ENCODE peak calls at places on chromosomes 7 and 10, in seven cellular contexts. S, G, E, L, T, D and X are unnamed samples.

GRCh38 chr7:71990138-71990462 is 422.0 kb downstream of the CALN1 start:
- DNase-seq in D (no peak), G (no peak), T (no peak), L (no peak), E (no peak), S (no peak), X (no peak)

GRCh38 chr7:116438274-116438673 is 61.3 kb upstream of the CAV2 start:
- DNase-seq in T (no peak), G (peak; percentile 53), S (no peak), D (no peak), E (no peak), L (no peak), X (no peak)

GRCh38 chr10:62464308-62464707 is 90.1 kb downstream of the ZNF365 start:
- DNase-seq in G (peak; percentile 71), T (no peak), D (no peak), S (no peak), L (no peak), E (no peak), X (no peak)

GRCh38 chr10:75432763-75433162 is 1.3 kb downstream of the LRMDA start:
- DNase-seq in S (no peak), E (no peak), D (no peak), G (no peak), L (no peak), T (no peak), X (no peak)

GRCh38 chr7:56033671-56034432 is 17.4 kb downstream of the PSPH start:
- DNase-seq in D (peak; percentile 50), T (peak; percentile 60), L (peak; percentile 37), S (no peak), G (peak; percentile 80), E (no peak), X (no peak)

GRCh38 chr7:27161721-27162547 is 3.4 kb downstream of the HOXA9 start:
- DNase-seq in E (no peak), G (peak; percentile 61), S (peak; percentile 69), D (no peak), L (no peak), T (no peak), X (no peak)

GRCh38 chr7:1169409-1170368 is 9.7 kb upstream of the ZFAND2A start:
- DNase-seq in D (peak; percentile 51), G (peak; percentile 93), L (no peak), S (peak; percentile 89), T (peak; percentile 88), E (peak; percentile 48), X (no peak)

GRCh38 chr10:49512121-49512809 is 26.7 kb downstream of the ERCC6 start:
- DNase-seq in G (peak; percentile 56), T (no peak), D (peak; percentile 54), E (no peak), S (no peak), L (peak; percentile 16), X (no peak)

GRCh38 chr7:220151-220841 is 27.9 kb downstream of the FAM20C start:
- DNase-seq in L (no peak), E (no peak), T (no peak), G (peak; percentile 23), D (no peak), S (no peak), X (no peak)

GRCh38 chr7:30224511-30225031 is 59.8 kb upstream of the ZNRF2 start:
- DNase-seq in S (no peak), E (no peak), D (no peak), T (no peak), G (peak; percentile 90), L (no peak), X (peak; percentile 51)

GRCh38 chr7:136086712-136087111 is 109.6 kb upstream of the MTPN start:
- DNase-seq in S (peak; percentile 68), E (peak; percentile 8), L (peak; percentile 36), D (peak; percentile 8), G (peak; percentile 87), T (no peak), X (peak; percentile 5)

GRCh38 chr7:134585897-134586296 is 37.0 kb downstream of the AKR1B15 start:
- DNase-seq in G (no peak), L (no peak), E (no peak), T (no peak), D (no peak), S (no peak), X (no peak)

GRCh38 chr10:20948723-20949327 is 51.7 kb upstream of the NEBL start:
- DNase-seq in E (no peak), D (no peak), S (no peak), T (no peak), G (no peak), L (no peak), X (no peak)

GRCh38 chr10:6737080-6737641 is 157.1 kb upstream of the PRKCQ start:
- DNase-seq in T (no peak), L (peak; percentile 47), G (peak; percentile 71), S (no peak), D (peak; percentile 21), E (no peak), X (peak; percentile 58)

GRCh38 chr7:100584677-100585510 is 1.0 kb downstream of the LRCH4 start:
- DNase-seq in G (peak; percentile 75), D (no peak), E (no peak), L (no peak), S (no peak), T (no peak), X (peak; percentile 10)

GRCh38 chr10:109474817-109475216 is 448.5 kb downstream of the XPNPEP1 start:
- DNase-seq in T (no peak), L (no peak), E (no peak), G (no peak), S (no peak), D (no peak), X (no peak)

GRCh38 chr10:132005147-132005546 is 23.4 kb upstream of the BNIP3 start:
- DNase-seq in D (no peak), S (no peak), E (no peak), G (no peak), L (no peak), T (no peak), X (no peak)

GRCh38 chr7:53604201-53604600 is 568.8 kb downstream of the POM121L12 start:
- DNase-seq in G (no peak), D (no peak), E (no peak), L (no peak), S (no peak), T (no peak), X (no peak)

GRCh38 chr7:49324707-49325106 is 400.4 kb downstream of the CDC14C start:
- DNase-seq in G (no peak), D (no peak), S (no peak), T (no peak), L (no peak), E (no peak), X (peak; percentile 5)

GRCh38 chr7:95952851-95953250 is 180.5 kb downstream of the DYNC1I1 start:
- DNase-seq in S (no peak), E (no peak), T (no peak), G (no peak), D (no peak), L (no peak), X (no peak)

GRCh38 chr7:143248781-143249354 is 14.4 kb upstream of the GSTK1 start:
- DNase-seq in D (no peak), G (no peak), S (no peak), T (no peak), L (no peak), E (no peak), X (no peak)

GRCh38 chr7:157413881-157414701 is 77.3 kb downstream of the DNAJB6 start:
- DNase-seq in D (no peak), E (no peak), G (no peak), S (no peak), L (no peak), T (no peak), X (no peak)

GRCh38 chr10:92181575-92181974 is 109.3 kb downstream of the CPEB3 start:
- DNase-seq in L (no peak), E (no peak), G (peak; percentile 7), D (no peak), T (no peak), S (no peak), X (no peak)

GRCh38 chr10:5927306-5927705 is 37.3 kb downstream of the FBH1 start:
- DNase-seq in D (no peak), S (no peak), E (no peak), L (no peak), G (peak; percentile 95), T (no peak), X (no peak)

GRCh38 chr7:16668049-16668858 is 22.3 kb downstream of the BZW2 start:
- DNase-seq in S (peak; percentile 81), L (peak; percentile 91), D (peak; percentile 89), T (peak; percentile 33), G (peak; percentile 99), E (no peak), X (peak; percentile 98)

GRCh38 chr10:101778781-101779543 is 3.0 kb upstream of the FGF8 start:
- DNase-seq in L (no peak), E (no peak), S (peak; percentile 64), G (peak; percentile 60), D (no peak), T (no peak), X (no peak)

GRCh38 chr10:97843296-97843671 is 6.4 kb upstream of the GOLGA7B start:
- DNase-seq in T (no peak), G (peak; percentile 10), E (no peak), D (no peak), S (no peak), L (no peak), X (no peak)
- H3K27ac ChIP-seq in T (no peak overlapping the region), G (no peak overlapping the region), E (no peak overlapping the region), D (no peak overlapping the region), S (no peak overlapping the region), L (no peak overlapping the region), X (no peak overlapping the region)

DNA sequence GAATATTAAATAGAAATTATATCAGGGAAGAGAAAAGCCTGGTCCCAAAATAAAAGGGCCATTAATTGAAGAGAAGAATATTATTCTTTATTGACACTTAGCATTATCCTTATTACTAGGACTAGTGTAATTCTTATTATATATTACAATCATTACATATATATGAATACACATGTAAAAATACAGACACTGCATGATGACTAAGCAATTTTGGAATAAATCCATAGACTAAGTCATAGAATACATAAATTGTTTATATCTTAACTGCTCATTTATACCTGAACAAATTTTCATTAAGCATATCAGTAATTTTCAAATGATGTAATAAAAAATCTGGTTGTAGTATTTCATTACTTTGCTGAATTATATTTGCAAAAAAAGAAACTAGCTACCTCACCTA is 29.7 kb upstream of the SLC13A1 start:
- DNase-seq in D (no peak), L (no peak), E (no peak), G (no peak), T (no peak), S (no peak), X (no peak)
- H3K27ac ChIP-seq in D (no peak overlapping the region), L (no peak overlapping the region), E (no peak overlapping the region), G (no peak overlapping the region), T (no peak overlapping the region), S (no peak overlapping the region), X (no peak overlapping the region)

GRCh38 chr7:151342811-151343210 is 1.2 kb downstream of the NUB1 start:
- DNase-seq in S (no peak), T (no peak), G (peak; percentile 39), L (no peak), E (no peak), D (no peak), X (no peak)
- H3K27ac ChIP-seq in S (no peak overlapping the region), T (peak overlapping the region; percentile 94), G (peak overlapping the region; percentile 22), L (no peak overlapping the region), E (no peak overlapping the region), D (no peak overlapping the region), X (no peak overlapping the region)

GRCh38 chr10:35244549-35244948 is 91.8 kb upstream of the CCNY start:
- DNase-seq in E (no peak), G (no peak), T (no peak), D (no peak), S (no peak), L (no peak), X (no peak)
- H3K27ac ChIP-seq in E (no peak overlapping the region), G (no peak overlapping the region), T (no peak overlapping the region), D (no peak overlapping the region), S (no peak overlapping the region), L (no peak overlapping the region), X (no peak overlapping the region)

GRCh38 chr10:14299516-14299915 is 31.2 kb downstream of the FRMD4A start:
- DNase-seq in T (no peak), D (no peak), L (no peak), S (no peak), E (no peak), G (no peak), X (no peak)
- H3K27ac ChIP-seq in T (no peak overlapping the region), D (no peak overlapping the region), L (no peak overlapping the region), S (no peak overlapping the region), E (no peak overlapping the region), G (no peak overlapping the region), X (no peak overlapping the region)